ENCODE peak calls at places on chromosomes 7 and 10, in eight cellular contexts. One of them, this sample, is unnamed.

GRCh38 chr7:22430457-22430856 is 69.5 kb downstream of the STEAP1B start:
- DNase-seq in sigmoid colon: no peak
- DNase-seq in A673: no peak
- DNase-seq in thoracic aorta: no peak
- DNase-seq in AG04450: peak
- DNase-seq in fibroblast of lung: peak
- DNase-seq in heart right ventricle: no peak
- DNase-seq in brain microvascular endothelial cell: peak
- DNase-seq in this sample: no peak

GRCh38 chr7:28868700-28869099 is 89.4 kb downstream of the TRIL start:
- DNase-seq in thoracic aorta: no peak
- DNase-seq in fibroblast of lung: no peak
- DNase-seq in heart right ventricle: no peak
- DNase-seq in AG04450: no peak
- DNase-seq in sigmoid colon: no peak
- DNase-seq in A673: no peak
- DNase-seq in brain microvascular endothelial cell: no peak
- DNase-seq in this sample: no peak

GRCh38 chr10:106981461-106981850 is 183.1 kb downstream of the SORCS1 start:
- DNase-seq in A673: peak
- DNase-seq in fibroblast of lung: no peak
- DNase-seq in AG04450: no peak
- DNase-seq in sigmoid colon: no peak
- DNase-seq in brain microvascular endothelial cell: no peak
- DNase-seq in thoracic aorta: no peak
- DNase-seq in heart right ventricle: no peak
- DNase-seq in this sample: no peak

GRCh38 chr7:55145606-55146005 is 126.8 kb downstream of the EGFR start:
- DNase-seq in thoracic aorta: no peak
- DNase-seq in AG04450: no peak
- DNase-seq in fibroblast of lung: no peak
- DNase-seq in A673: no peak
- DNase-seq in brain microvascular endothelial cell: no peak
- DNase-seq in heart right ventricle: no peak
- DNase-seq in sigmoid colon: no peak
- DNase-seq in this sample: no peak

GRCh38 chr7:27030393-27031001 is 65.3 kb downstream of the HOXA1 start:
- DNase-seq in fibroblast of lung: no peak
- DNase-seq in thoracic aorta: no peak
- DNase-seq in A673: no peak
- DNase-seq in brain microvascular endothelial cell: no peak
- DNase-seq in heart right ventricle: no peak
- DNase-seq in AG04450: no peak
- DNase-seq in sigmoid colon: no peak
- DNase-seq in this sample: peak

GRCh38 chr7:98329974-98330373 is 48.5 kb downstream of the BRI3 start:
- DNase-seq in A673: no peak
- DNase-seq in AG04450: no peak
- DNase-seq in fibroblast of lung: peak
- DNase-seq in brain microvascular endothelial cell: peak
- DNase-seq in sigmoid colon: no peak
- DNase-seq in heart right ventricle: no peak
- DNase-seq in thoracic aorta: no peak
- DNase-seq in this sample: no peak

GRCh38 chr10:101007915-101008822 is 8.6 kb downstream of the LZTS2 start:
- DNase-seq in fibroblast of lung: no peak
- DNase-seq in sigmoid colon: no peak
- DNase-seq in thoracic aorta: no peak
- DNase-seq in heart right ventricle: no peak
- DNase-seq in AG04450: no peak
- DNase-seq in A673: no peak
- DNase-seq in brain microvascular endothelial cell: no peak
- DNase-seq in this sample: no peak

GRCh38 chr10:18400911-18401260 is 250.5 kb downstream of the NSUN6 start:
- DNase-seq in heart right ventricle: no peak
- DNase-seq in AG04450: no peak
- DNase-seq in thoracic aorta: no peak
- DNase-seq in sigmoid colon: no peak
- DNase-seq in brain microvascular endothelial cell: no peak
- DNase-seq in fibroblast of lung: no peak
- DNase-seq in A673: no peak
- DNase-seq in this sample: peak

GRCh38 chr7:33687601-33688000 is 217.7 kb upstream of the BMPER start:
- DNase-seq in brain microvascular endothelial cell: no peak
- DNase-seq in thoracic aorta: no peak
- DNase-seq in heart right ventricle: no peak
- DNase-seq in A673: no peak
- DNase-seq in AG04450: no peak
- DNase-seq in sigmoid colon: no peak
- DNase-seq in fibroblast of lung: no peak
- DNase-seq in this sample: no peak

GRCh38 chr10:77004917-77005564 is 632.6 kb downstream of the KCNMA1 start:
- DNase-seq in sigmoid colon: no peak
- DNase-seq in fibroblast of lung: peak
- DNase-seq in AG04450: peak
- DNase-seq in brain microvascular endothelial cell: peak
- DNase-seq in heart right ventricle: peak
- DNase-seq in A673: peak
- DNase-seq in thoracic aorta: no peak
- DNase-seq in this sample: peak

GRCh38 chr7:96992624-96993452 is 12.5 kb upstream of the DLX6 start:
- DNase-seq in AG04450: no peak
- DNase-seq in brain microvascular endothelial cell: no peak
- DNase-seq in heart right ventricle: no peak
- DNase-seq in fibroblast of lung: no peak
- DNase-seq in thoracic aorta: no peak
- DNase-seq in sigmoid colon: no peak
- DNase-seq in A673: no peak
- DNase-seq in this sample: peak

GRCh38 chr7:102280521-102280920 is 6.1 kb upstream of the SH2B2 start:
- DNase-seq in brain microvascular endothelial cell: no peak
- DNase-seq in sigmoid colon: no peak
- DNase-seq in A673: no peak
- DNase-seq in fibroblast of lung: no peak
- DNase-seq in heart right ventricle: no peak
- DNase-seq in AG04450: no peak
- DNase-seq in thoracic aorta: no peak
- DNase-seq in this sample: no peak

GRCh38 chr7:70856889-70857511 is 274.9 kb upstream of the GALNT17 start:
- DNase-seq in fibroblast of lung: peak
- DNase-seq in thoracic aorta: no peak
- DNase-seq in brain microvascular endothelial cell: peak
- DNase-seq in heart right ventricle: peak
- DNase-seq in AG04450: no peak
- DNase-seq in sigmoid colon: peak
- DNase-seq in A673: peak
- DNase-seq in this sample: peak

DNA sequence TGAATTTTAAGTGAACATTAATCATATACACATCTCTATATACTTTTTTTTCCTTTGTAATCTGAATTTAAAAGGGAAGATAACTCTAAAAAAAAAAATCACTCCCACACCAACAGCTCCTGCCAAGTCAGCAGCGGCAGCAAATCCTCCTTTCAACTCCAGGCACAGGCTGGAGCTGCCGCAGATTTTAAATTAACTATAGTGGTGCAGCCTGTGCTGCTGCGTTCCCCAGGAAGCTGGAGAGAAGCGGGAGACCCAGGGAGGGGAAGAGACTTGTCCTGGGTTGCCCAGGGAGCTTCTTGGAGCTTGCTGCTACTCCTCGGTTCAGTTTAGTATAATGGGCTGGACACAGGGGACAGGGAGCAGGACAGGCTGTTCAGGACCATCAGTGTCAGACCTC is 32.6 kb upstream of the HSPB1 start:
- DNase-seq in fibroblast of lung: peak
- DNase-seq in sigmoid colon: no peak
- DNase-seq in AG04450: no peak
- DNase-seq in thoracic aorta: no peak
- DNase-seq in heart right ventricle: no peak
- DNase-seq in brain microvascular endothelial cell: no peak
- DNase-seq in A673: no peak
- DNase-seq in this sample: no peak
- H3K27ac ChIP-seq in fibroblast of lung: no peak
- H3K27ac ChIP-seq in sigmoid colon: no peak
- H3K27ac ChIP-seq in AG04450: no peak
- H3K27ac ChIP-seq in thoracic aorta: no peak
- H3K27ac ChIP-seq in heart right ventricle: no peak
- H3K27ac ChIP-seq in brain microvascular endothelial cell: no peak
- H3K27ac ChIP-seq in A673: no peak
- H3K27ac ChIP-seq in this sample: no peak

GRCh38 chr7:155531686-155532085 is 14.7 kb downstream of the CNPY1 start:
- DNase-seq in heart right ventricle: no peak
- DNase-seq in thoracic aorta: no peak
- DNase-seq in A673: no peak
- DNase-seq in sigmoid colon: peak
- DNase-seq in AG04450: no peak
- DNase-seq in brain microvascular endothelial cell: no peak
- DNase-seq in fibroblast of lung: no peak
- DNase-seq in this sample: peak

GRCh38 chr7:155534691-155535090 is 11.7 kb downstream of the CNPY1 start:
- DNase-seq in AG04450: no peak
- DNase-seq in brain microvascular endothelial cell: no peak
- DNase-seq in thoracic aorta: no peak
- DNase-seq in A673: no peak
- DNase-seq in heart right ventricle: no peak
- DNase-seq in sigmoid colon: peak
- DNase-seq in fibroblast of lung: no peak
- DNase-seq in this sample: no peak

GRCh38 chr7:155533120-155533826 is 13.1 kb downstream of the CNPY1 start:
- DNase-seq in brain microvascular endothelial cell: no peak
- DNase-seq in A673: no peak
- DNase-seq in heart right ventricle: no peak
- DNase-seq in sigmoid colon: peak
- DNase-seq in AG04450: no peak
- DNase-seq in fibroblast of lung: no peak
- DNase-seq in thoracic aorta: no peak
- DNase-seq in this sample: peak

GRCh38 chr7:155532792-155533119 is 13.6 kb downstream of the CNPY1 start:
- DNase-seq in heart right ventricle: no peak
- DNase-seq in fibroblast of lung: no peak
- DNase-seq in sigmoid colon: peak
- DNase-seq in brain microvascular endothelial cell: no peak
- DNase-seq in AG04450: no peak
- DNase-seq in thoracic aorta: no peak
- DNase-seq in A673: no peak
- DNase-seq in this sample: no peak

DNA sequence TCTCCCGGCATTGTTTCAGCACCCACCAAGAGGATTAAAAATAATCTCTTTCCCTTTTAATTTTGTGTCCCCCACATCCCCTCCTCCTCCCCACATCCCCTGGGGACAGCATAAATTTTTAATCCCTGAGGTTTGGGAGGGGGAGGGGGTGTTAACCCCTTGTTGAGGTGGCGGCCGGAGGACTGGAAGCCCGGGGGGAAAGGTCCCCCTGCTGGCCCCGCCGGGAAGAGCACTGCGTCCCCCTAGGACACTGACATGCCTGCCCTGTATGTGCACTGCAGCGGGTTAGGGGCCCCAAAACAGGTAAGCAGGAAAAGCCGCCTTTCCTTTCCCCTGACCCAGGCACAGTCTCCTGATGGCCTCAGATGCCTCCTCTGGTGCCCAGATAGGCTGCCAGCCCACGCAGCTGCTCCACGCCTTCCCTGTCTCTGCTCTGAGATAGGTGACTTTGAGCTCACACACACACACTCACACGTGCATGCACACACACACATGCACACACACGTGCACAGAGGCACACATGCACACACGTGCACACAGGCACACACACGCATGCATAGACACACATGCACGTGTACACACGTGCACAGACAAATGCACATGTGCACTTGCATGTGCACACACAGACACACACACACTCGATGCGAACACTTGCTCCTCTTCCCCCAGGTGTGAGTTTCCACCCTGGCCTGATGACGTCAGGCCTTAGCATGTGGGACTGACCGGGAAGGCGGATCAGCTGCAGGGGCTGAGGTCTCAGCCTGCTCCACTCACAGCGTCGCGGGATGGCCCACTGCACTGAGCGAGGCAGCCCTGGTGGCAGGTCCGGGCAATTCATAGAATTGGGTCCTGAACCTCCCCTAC is 12.3 kb downstream of the CNPY1 start:
- DNase-seq in AG04450: no peak
- DNase-seq in fibroblast of lung: no peak
- DNase-seq in brain microvascular endothelial cell: no peak
- DNase-seq in thoracic aorta: no peak
- DNase-seq in heart right ventricle: no peak
- DNase-seq in A673: peak
- DNase-seq in sigmoid colon: peak
- DNase-seq in this sample: peak
- TF ChIP-seq CTCF in AG04450: peak
- TF ChIP-seq CTCF in fibroblast of lung: peak
- TF ChIP-seq CTCF in brain microvascular endothelial cell: peak
- TF ChIP-seq CTCF in thoracic aorta: peak
- TF ChIP-seq CTCF in heart right ventricle: no peak
- TF ChIP-seq CTCF in A673: peak
- TF ChIP-seq CTCF in sigmoid colon: no peak
- TF ChIP-seq CTCF in this sample: peak

DNA sequence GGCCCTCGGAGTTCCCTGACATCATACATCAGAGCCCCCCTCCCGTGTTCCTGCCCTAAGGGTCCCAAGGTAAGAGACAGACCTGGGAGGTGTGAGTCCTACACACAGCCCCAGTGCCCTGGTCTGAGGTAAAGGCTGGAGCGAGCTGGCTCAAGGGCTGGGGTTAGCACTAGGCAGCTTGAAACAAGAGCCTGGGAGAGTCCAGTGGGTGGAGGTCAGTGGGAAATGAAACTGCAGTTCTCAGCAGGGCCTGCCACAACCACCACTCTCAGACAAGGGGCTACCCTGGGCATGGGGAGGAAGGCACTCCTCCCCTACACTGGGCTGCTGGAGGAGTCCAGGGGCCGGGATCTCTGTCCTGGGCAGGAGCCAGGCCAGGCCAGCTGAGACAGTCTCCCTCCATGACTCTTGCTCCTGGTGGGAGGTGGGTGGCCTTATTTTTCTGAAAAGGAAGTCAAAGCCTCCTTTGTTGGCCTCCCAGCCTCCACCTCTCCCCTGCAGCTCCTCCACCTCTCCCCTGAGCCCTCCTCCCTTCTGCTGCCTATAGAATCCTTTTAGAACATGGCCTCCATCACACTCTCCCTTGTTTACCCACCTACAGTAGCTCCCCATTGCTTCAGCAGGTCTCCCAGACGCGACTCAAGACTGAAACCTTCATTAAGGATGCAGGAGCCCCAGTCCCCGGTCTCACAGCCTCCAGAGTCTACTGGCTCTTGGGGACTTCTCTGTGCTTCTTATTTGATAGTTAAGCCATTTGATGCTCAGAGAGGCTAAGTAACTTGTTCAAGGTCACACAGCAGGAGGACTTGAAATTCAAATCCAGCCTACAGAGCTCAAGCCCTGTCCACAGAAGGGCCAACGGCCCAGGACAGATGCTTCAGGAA is 21.5 kb upstream of the ZMIZ1 start:
- DNase-seq in fibroblast of lung: no peak
- DNase-seq in AG04450: no peak
- DNase-seq in brain microvascular endothelial cell: no peak
- DNase-seq in A673: no peak
- DNase-seq in sigmoid colon: peak
- DNase-seq in thoracic aorta: no peak
- DNase-seq in heart right ventricle: no peak
- DNase-seq in this sample: peak
- H3K4me3 ChIP-seq in fibroblast of lung: no peak
- H3K4me3 ChIP-seq in AG04450: no peak
- H3K4me3 ChIP-seq in brain microvascular endothelial cell: no peak
- H3K4me3 ChIP-seq in A673: no peak
- H3K4me3 ChIP-seq in sigmoid colon: no peak
- H3K4me3 ChIP-seq in thoracic aorta: no peak
- H3K4me3 ChIP-seq in heart right ventricle: no peak
- H3K4me3 ChIP-seq in this sample: no peak

GRCh38 chr7:51060536-51060935 is 256.1 kb downstream of the COBL start:
- DNase-seq in AG04450: no peak
- DNase-seq in sigmoid colon: no peak
- DNase-seq in brain microvascular endothelial cell: no peak
- DNase-seq in heart right ventricle: no peak
- DNase-seq in fibroblast of lung: no peak
- DNase-seq in A673: no peak
- DNase-seq in thoracic aorta: no peak
- DNase-seq in this sample: no peak
- H3K27ac ChIP-seq in AG04450: no peak
- H3K27ac ChIP-seq in sigmoid colon: no peak
- H3K27ac ChIP-seq in brain microvascular endothelial cell: no peak
- H3K27ac ChIP-seq in heart right ventricle: no peak
- H3K27ac ChIP-seq in fibroblast of lung: no peak
- H3K27ac ChIP-seq in A673: no peak
- H3K27ac ChIP-seq in thoracic aorta: no peak
- H3K27ac ChIP-seq in this sample: no peak

This sample was measured in endodermal cell.